ENCODE peak calls at places on chromosomes 1 and 21, in seven cellular contexts. One of them, this sample, is unnamed.

GRCh38 chr1:6359568-6360496 is 33.7 kb downstream of the ACOT7 start:
- DNase-seq in cardiac fibroblast: peak
- DNase-seq in mucosa of descending colon: peak
- DNase-seq in OCI-LY7: peak
- DNase-seq in Peyer's patch: peak
- DNase-seq in dorsolateral prefrontal cortex: no peak
- DNase-seq in lower lobe of right lung: peak
- DNase-seq in this sample: peak

GRCh38 chr1:229199892-229200291 is 71.0 kb upstream of the RAB4A start:
- DNase-seq in lower lobe of right lung: peak
- DNase-seq in Peyer's patch: no peak
- DNase-seq in mucosa of descending colon: peak
- DNase-seq in cardiac fibroblast: peak
- DNase-seq in OCI-LY7: no peak
- DNase-seq in dorsolateral prefrontal cortex: no peak
- DNase-seq in this sample: no peak

GRCh38 chr1:205983925-205984725 is 19.1 kb downstream of the RAB7B start:
- DNase-seq in Peyer's patch: peak
- DNase-seq in OCI-LY7: peak
- DNase-seq in dorsolateral prefrontal cortex: peak
- DNase-seq in lower lobe of right lung: peak
- DNase-seq in mucosa of descending colon: peak
- DNase-seq in cardiac fibroblast: peak
- DNase-seq in this sample: peak

GRCh38 chr1:22341791-22342605 is 109.7 kb upstream of the ZBTB40 start:
- DNase-seq in OCI-LY7: no peak
- DNase-seq in dorsolateral prefrontal cortex: no peak
- DNase-seq in Peyer's patch: no peak
- DNase-seq in mucosa of descending colon: peak
- DNase-seq in cardiac fibroblast: peak
- DNase-seq in lower lobe of right lung: no peak
- DNase-seq in this sample: peak

GRCh38 chr1:155063550-155064108 is at the start of gene EFNA4:
- DNase-seq in dorsolateral prefrontal cortex: no peak
- DNase-seq in Peyer's patch: peak
- DNase-seq in OCI-LY7: peak
- DNase-seq in lower lobe of right lung: peak
- DNase-seq in cardiac fibroblast: peak
- DNase-seq in mucosa of descending colon: peak
- DNase-seq in this sample: peak

GRCh38 chr1:177833631-177834030 is 136.2 kb downstream of the SEC16B start:
- DNase-seq in lower lobe of right lung: no peak
- DNase-seq in cardiac fibroblast: no peak
- DNase-seq in mucosa of descending colon: no peak
- DNase-seq in dorsolateral prefrontal cortex: no peak
- DNase-seq in OCI-LY7: no peak
- DNase-seq in Peyer's patch: no peak
- DNase-seq in this sample: no peak

GRCh38 chr1:155904261-155904660 is 6.9 kb downstream of the RIT1 start:
- DNase-seq in mucosa of descending colon: no peak
- DNase-seq in cardiac fibroblast: no peak
- DNase-seq in lower lobe of right lung: no peak
- DNase-seq in OCI-LY7: no peak
- DNase-seq in Peyer's patch: no peak
- DNase-seq in dorsolateral prefrontal cortex: no peak
- DNase-seq in this sample: no peak

GRCh38 chr1:188826800-188827199 is 1650.9 kb downstream of the BRINP3 start:
- DNase-seq in dorsolateral prefrontal cortex: no peak
- DNase-seq in Peyer's patch: no peak
- DNase-seq in cardiac fibroblast: no peak
- DNase-seq in lower lobe of right lung: no peak
- DNase-seq in OCI-LY7: no peak
- DNase-seq in mucosa of descending colon: no peak
- DNase-seq in this sample: no peak

GRCh38 chr1:36109041-36109679 is 15.9 kb downstream of the COL8A2 start:
- DNase-seq in mucosa of descending colon: no peak
- DNase-seq in dorsolateral prefrontal cortex: no peak
- DNase-seq in Peyer's patch: no peak
- DNase-seq in OCI-LY7: no peak
- DNase-seq in lower lobe of right lung: no peak
- DNase-seq in cardiac fibroblast: peak
- DNase-seq in this sample: peak

GRCh38 chr1:207878939-207879338 is 32.0 kb downstream of the CD34 start:
- DNase-seq in Peyer's patch: no peak
- DNase-seq in cardiac fibroblast: no peak
- DNase-seq in lower lobe of right lung: no peak
- DNase-seq in dorsolateral prefrontal cortex: no peak
- DNase-seq in OCI-LY7: no peak
- DNase-seq in mucosa of descending colon: no peak
- DNase-seq in this sample: no peak

GRCh38 chr21:46142581-46143473 is 12.6 kb downstream of the FTCD start:
- DNase-seq in mucosa of descending colon: no peak
- DNase-seq in Peyer's patch: no peak
- DNase-seq in dorsolateral prefrontal cortex: no peak
- DNase-seq in lower lobe of right lung: no peak
- DNase-seq in OCI-LY7: no peak
- DNase-seq in cardiac fibroblast: no peak
- DNase-seq in this sample: peak

GRCh38 chr1:156053770-156054499 is at the start of gene UBQLN4:
- DNase-seq in mucosa of descending colon: peak
- DNase-seq in Peyer's patch: peak
- DNase-seq in dorsolateral prefrontal cortex: peak
- DNase-seq in OCI-LY7: peak
- DNase-seq in cardiac fibroblast: peak
- DNase-seq in lower lobe of right lung: peak
- DNase-seq in this sample: peak

GRCh38 chr1:118158918-118159317 is 26.1 kb downstream of the SPAG17 start:
- DNase-seq in dorsolateral prefrontal cortex: no peak
- DNase-seq in Peyer's patch: no peak
- DNase-seq in cardiac fibroblast: peak
- DNase-seq in OCI-LY7: no peak
- DNase-seq in mucosa of descending colon: no peak
- DNase-seq in lower lobe of right lung: no peak
- DNase-seq in this sample: peak

GRCh38 chr1:118157506-118157905 is 27.5 kb downstream of the SPAG17 start:
- DNase-seq in cardiac fibroblast: no peak
- DNase-seq in Peyer's patch: no peak
- DNase-seq in OCI-LY7: no peak
- DNase-seq in dorsolateral prefrontal cortex: no peak
- DNase-seq in lower lobe of right lung: no peak
- DNase-seq in mucosa of descending colon: no peak
- DNase-seq in this sample: no peak

GRCh38 chr1:118151312-118151937 is 33.6 kb downstream of the SPAG17 start:
- DNase-seq in dorsolateral prefrontal cortex: no peak
- DNase-seq in mucosa of descending colon: peak
- DNase-seq in Peyer's patch: no peak
- DNase-seq in lower lobe of right lung: peak
- DNase-seq in cardiac fibroblast: peak
- DNase-seq in OCI-LY7: peak
- DNase-seq in this sample: peak

GRCh38 chr1:118155106-118155505 is 29.9 kb downstream of the SPAG17 start:
- DNase-seq in mucosa of descending colon: no peak
- DNase-seq in lower lobe of right lung: no peak
- DNase-seq in dorsolateral prefrontal cortex: no peak
- DNase-seq in OCI-LY7: no peak
- DNase-seq in cardiac fibroblast: no peak
- DNase-seq in Peyer's patch: no peak
- DNase-seq in this sample: no peak

DNA sequence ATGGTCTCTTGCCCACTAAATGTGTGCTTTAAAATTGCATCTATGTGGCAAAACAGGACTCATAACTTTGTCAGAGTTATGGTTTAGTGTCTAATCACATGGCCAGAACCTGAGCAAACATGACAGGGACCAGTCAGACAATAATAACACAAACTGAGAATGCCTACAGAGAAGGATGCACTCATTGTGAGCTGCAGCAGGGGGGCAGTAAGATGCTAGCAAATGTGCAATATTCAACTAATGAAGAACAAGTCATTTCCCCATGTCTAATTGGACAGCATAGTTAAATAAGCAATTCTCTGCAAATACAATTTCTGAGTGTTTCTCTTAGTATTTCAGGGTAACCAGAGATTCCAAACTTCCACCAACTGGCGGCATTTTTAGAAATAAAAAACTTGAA is 30.8 kb downstream of the SPAG17 start:
- DNase-seq in dorsolateral prefrontal cortex: no peak
- DNase-seq in mucosa of descending colon: no peak
- DNase-seq in Peyer's patch: no peak
- DNase-seq in lower lobe of right lung: no peak
- DNase-seq in OCI-LY7: no peak
- DNase-seq in cardiac fibroblast: peak
- DNase-seq in this sample: no peak
- TF ChIP-seq CTCF in dorsolateral prefrontal cortex: peak
- TF ChIP-seq CTCF in mucosa of descending colon: no peak
- TF ChIP-seq CTCF in Peyer's patch: no peak
- TF ChIP-seq CTCF in lower lobe of right lung: peak
- TF ChIP-seq CTCF in OCI-LY7: peak
- TF ChIP-seq CTCF in cardiac fibroblast: peak
- TF ChIP-seq CTCF in this sample: peak

DNA sequence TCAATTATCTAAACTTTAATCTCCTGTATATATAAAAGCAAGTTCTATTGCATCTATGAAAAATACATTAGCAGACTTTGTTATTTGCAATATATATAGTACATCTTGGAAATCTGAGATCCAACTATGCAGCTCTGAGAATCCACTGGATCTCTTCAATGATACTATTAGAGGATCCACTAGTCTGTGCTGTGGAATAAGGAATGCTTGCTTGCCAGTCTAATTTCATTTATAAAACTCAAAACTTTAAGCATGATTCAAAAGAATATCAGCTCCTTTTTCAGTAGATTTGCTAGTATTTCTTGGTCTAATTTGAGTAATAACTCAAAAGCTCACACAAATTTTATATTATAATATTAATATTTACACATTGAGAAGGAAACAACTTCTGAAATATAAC is 115.1 kb downstream of the SPATA6 start:
- DNase-seq in cardiac fibroblast: peak
- DNase-seq in lower lobe of right lung: no peak
- DNase-seq in dorsolateral prefrontal cortex: no peak
- DNase-seq in OCI-LY7: no peak
- DNase-seq in mucosa of descending colon: no peak
- DNase-seq in Peyer's patch: no peak
- DNase-seq in this sample: no peak
- TF ChIP-seq CTCF in cardiac fibroblast: no peak
- TF ChIP-seq CTCF in lower lobe of right lung: no peak
- TF ChIP-seq CTCF in dorsolateral prefrontal cortex: peak
- TF ChIP-seq CTCF in OCI-LY7: no peak
- TF ChIP-seq CTCF in mucosa of descending colon: no peak
- TF ChIP-seq CTCF in Peyer's patch: no peak
- TF ChIP-seq CTCF in this sample: no peak

GRCh38 chr1:202205523-202206190 is 12.1 kb downstream of the LGR6 start:
- DNase-seq in mucosa of descending colon: peak
- DNase-seq in lower lobe of right lung: no peak
- DNase-seq in cardiac fibroblast: peak
- DNase-seq in dorsolateral prefrontal cortex: no peak
- DNase-seq in OCI-LY7: no peak
- DNase-seq in Peyer's patch: no peak
- DNase-seq in this sample: no peak

GRCh38 chr1:202204065-202204464 is 10.5 kb downstream of the LGR6 start:
- DNase-seq in dorsolateral prefrontal cortex: no peak
- DNase-seq in lower lobe of right lung: no peak
- DNase-seq in cardiac fibroblast: no peak
- DNase-seq in OCI-LY7: no peak
- DNase-seq in Peyer's patch: no peak
- DNase-seq in mucosa of descending colon: no peak
- DNase-seq in this sample: no peak

GRCh38 chr1:202210370-202210769 is 16.8 kb downstream of the LGR6 start:
- DNase-seq in lower lobe of right lung: no peak
- DNase-seq in OCI-LY7: no peak
- DNase-seq in dorsolateral prefrontal cortex: no peak
- DNase-seq in Peyer's patch: no peak
- DNase-seq in mucosa of descending colon: no peak
- DNase-seq in cardiac fibroblast: no peak
- DNase-seq in this sample: peak

GRCh38 chr1:202208458-202208857 is 14.9 kb downstream of the LGR6 start:
- DNase-seq in mucosa of descending colon: no peak
- DNase-seq in OCI-LY7: no peak
- DNase-seq in cardiac fibroblast: no peak
- DNase-seq in lower lobe of right lung: no peak
- DNase-seq in Peyer's patch: no peak
- DNase-seq in dorsolateral prefrontal cortex: no peak
- DNase-seq in this sample: no peak

GRCh38 chr1:202207292-202207691 is 13.7 kb downstream of the LGR6 start:
- DNase-seq in dorsolateral prefrontal cortex: no peak
- DNase-seq in cardiac fibroblast: peak
- DNase-seq in Peyer's patch: no peak
- DNase-seq in lower lobe of right lung: no peak
- DNase-seq in mucosa of descending colon: no peak
- DNase-seq in OCI-LY7: no peak
- DNase-seq in this sample: peak
- TF ChIP-seq CTCF in dorsolateral prefrontal cortex: no peak
- TF ChIP-seq CTCF in cardiac fibroblast: no peak
- TF ChIP-seq CTCF in Peyer's patch: no peak
- TF ChIP-seq CTCF in lower lobe of right lung: no peak
- TF ChIP-seq CTCF in mucosa of descending colon: no peak
- TF ChIP-seq CTCF in OCI-LY7: no peak
- TF ChIP-seq CTCF in this sample: no peak

GRCh38 chr1:25068316-25068715 is 138.2 kb upstream of the RUNX3 start:
- DNase-seq in OCI-LY7: no peak
- DNase-seq in cardiac fibroblast: no peak
- DNase-seq in mucosa of descending colon: no peak
- DNase-seq in Peyer's patch: no peak
- DNase-seq in lower lobe of right lung: peak
- DNase-seq in dorsolateral prefrontal cortex: no peak
- DNase-seq in this sample: no peak
- TF ChIP-seq CTCF in OCI-LY7: no peak
- TF ChIP-seq CTCF in cardiac fibroblast: no peak
- TF ChIP-seq CTCF in mucosa of descending colon: no peak
- TF ChIP-seq CTCF in Peyer's patch: no peak
- TF ChIP-seq CTCF in lower lobe of right lung: no peak
- TF ChIP-seq CTCF in dorsolateral prefrontal cortex: no peak
- TF ChIP-seq CTCF in this sample: no peak

DNA sequence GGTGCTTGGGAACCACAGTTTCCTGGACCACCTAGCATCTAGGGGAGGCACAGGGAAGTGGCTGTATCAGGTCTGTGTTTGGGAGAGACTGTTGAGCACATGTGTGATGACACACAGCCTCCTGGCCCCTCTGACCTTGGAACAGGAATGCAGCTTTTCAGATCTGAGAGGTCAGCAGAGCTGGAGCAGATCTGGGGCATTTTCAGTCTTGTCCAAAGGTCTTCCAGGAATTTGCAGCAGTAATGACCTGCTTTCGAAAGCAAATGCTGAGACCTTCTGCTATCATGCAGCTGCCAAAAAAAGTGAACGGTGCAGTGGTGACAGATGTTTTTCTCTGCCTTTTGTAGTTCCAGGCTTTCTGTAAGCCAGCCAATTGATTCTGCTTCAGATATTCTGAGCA is 137.9 kb upstream of the COA6 start:
- DNase-seq in OCI-LY7: no peak
- DNase-seq in lower lobe of right lung: no peak
- DNase-seq in dorsolateral prefrontal cortex: no peak
- DNase-seq in mucosa of descending colon: no peak
- DNase-seq in cardiac fibroblast: no peak
- DNase-seq in Peyer's patch: no peak
- DNase-seq in this sample: no peak
- TF ChIP-seq CTCF in OCI-LY7: no peak
- TF ChIP-seq CTCF in lower lobe of right lung: no peak
- TF ChIP-seq CTCF in dorsolateral prefrontal cortex: no peak
- TF ChIP-seq CTCF in mucosa of descending colon: no peak
- TF ChIP-seq CTCF in cardiac fibroblast: no peak
- TF ChIP-seq CTCF in Peyer's patch: no peak
- TF ChIP-seq CTCF in this sample: no peak

GRCh38 chr1:29658688-29659087 is 422.4 kb downstream of the PTPRU start:
- DNase-seq in lower lobe of right lung: no peak
- DNase-seq in OCI-LY7: no peak
- DNase-seq in mucosa of descending colon: no peak
- DNase-seq in Peyer's patch: no peak
- DNase-seq in dorsolateral prefrontal cortex: no peak
- DNase-seq in cardiac fibroblast: no peak
- DNase-seq in this sample: no peak
- TF ChIP-seq CTCF in lower lobe of right lung: no peak
- TF ChIP-seq CTCF in OCI-LY7: no peak
- TF ChIP-seq CTCF in mucosa of descending colon: no peak
- TF ChIP-seq CTCF in Peyer's patch: no peak
- TF ChIP-seq CTCF in dorsolateral prefrontal cortex: no peak
- TF ChIP-seq CTCF in cardiac fibroblast: no peak
- TF ChIP-seq CTCF in this sample: no peak